ENCODE peak calls at places on chromosomes 7 and 10, in six cellular contexts. G, P, J, Z, R and M are unnamed samples.

GRCh38 chr7:128122577-128123290 is 91.5 kb upstream of the LRRC4 start:
- DNase-seq in G (no peak), P (no peak), J (no peak), Z (no peak), R (no peak), M (no peak)

GRCh38 chr7:16556359-16556758 is 29.7 kb downstream of the LRRC72 start:
- DNase-seq in G (no peak), P (no peak), J (no peak), Z (no peak), R (no peak), M (no peak)

GRCh38 chr10:94623572-94623971 is 60.0 kb upstream of the CYP2C18 start:
- DNase-seq in G (no peak), P (no peak), J (peak; percentile 96), Z (no peak), R (no peak), M (peak; percentile 50)

GRCh38 chr7:105768117-105768516 is 108.3 kb downstream of the ATXN7L1 start:
- DNase-seq in G (no peak), P (no peak), J (no peak), Z (no peak), R (no peak), M (no peak)

GRCh38 chr10:44874176-44874575 is 37.0 kb upstream of the TMEM72 start:
- DNase-seq in G (no peak), P (no peak), J (no peak), Z (no peak), R (no peak), M (no peak)

GRCh38 chr7:22001345-22002004 is 55.8 kb upstream of the CDCA7L start:
- DNase-seq in G (peak; percentile 61), P (peak; percentile 80), J (peak; percentile 61), Z (no peak), R (peak; percentile 71), M (no peak)

GRCh38 chr7:142603870-142604448 is 145.3 kb upstream of the PRSS1 start:
- DNase-seq in G (peak; percentile 66), P (peak; percentile 63), J (peak; percentile 72), Z (peak; percentile 58), R (peak; percentile 67), M (no peak)

GRCh38 chr7:15476101-15476918 is 85.5 kb downstream of the AGMO start:
- DNase-seq in G (no peak), P (no peak), J (no peak), Z (no peak), R (no peak), M (no peak)

GRCh38 chr10:119518936-119519335 is 23.6 kb downstream of the RGS10 start:
- DNase-seq in G (no peak), P (no peak), J (no peak), Z (no peak), R (peak; percentile 47), M (no peak)

GRCh38 chr7:76008156-76008687 is 13.8 kb upstream of the TMEM120A start:
- DNase-seq in G (no peak), P (no peak), J (no peak), Z (no peak), R (no peak), M (no peak)

GRCh38 chr10:129713659-129714265 is 246.7 kb downstream of the MGMT start:
- DNase-seq in G (no peak), P (no peak), J (no peak), Z (no peak), R (no peak), M (no peak)

GRCh38 chr10:71933651-71934050 is 30.5 kb upstream of the CHST3 start:
- DNase-seq in G (no peak), P (no peak), J (no peak), Z (no peak), R (no peak), M (no peak)

GRCh38 chr7:150962743-150963399 is 15.2 kb downstream of the KCNH2 start:
- DNase-seq in G (no peak), P (peak; percentile 37), J (peak; percentile 67), Z (peak; percentile 83), R (peak; percentile 57), M (peak; percentile 82)

GRCh38 chr7:80735330-80735729 is 96.9 kb downstream of the CD36 start:
- DNase-seq in G (no peak), P (no peak), J (no peak), Z (no peak), R (no peak), M (no peak)

GRCh38 chr10:130999376-131000202 is 311.9 kb downstream of the TCERG1L start:
- DNase-seq in G (no peak), P (no peak), J (no peak), Z (no peak), R (no peak), M (no peak)

GRCh38 chr7:141362580-141363435 is 188.4 kb upstream of the AGK start:
- DNase-seq in G (no peak), P (peak; percentile 29), J (peak; percentile 86), Z (no peak), R (peak; percentile 75), M (no peak)

GRCh38 chr10:1205450-1206030 is 149.4 kb downstream of the WDR37 start:
- DNase-seq in G (no peak), P (no peak), J (no peak), Z (no peak), R (no peak), M (peak; percentile 24)

GRCh38 chr10:44963772-44964633 is 4.4 kb downstream of the RASSF4 start:
- DNase-seq in G (peak; percentile 72), P (no peak), J (no peak), Z (peak; percentile 59), R (peak; percentile 76), M (peak; percentile 48)

GRCh38 chr10:6721964-6722615 is 142.0 kb upstream of the PRKCQ start:
- DNase-seq in G (no peak), P (peak; percentile 99), J (no peak), Z (no peak), R (peak; percentile 94), M (no peak)

DNA sequence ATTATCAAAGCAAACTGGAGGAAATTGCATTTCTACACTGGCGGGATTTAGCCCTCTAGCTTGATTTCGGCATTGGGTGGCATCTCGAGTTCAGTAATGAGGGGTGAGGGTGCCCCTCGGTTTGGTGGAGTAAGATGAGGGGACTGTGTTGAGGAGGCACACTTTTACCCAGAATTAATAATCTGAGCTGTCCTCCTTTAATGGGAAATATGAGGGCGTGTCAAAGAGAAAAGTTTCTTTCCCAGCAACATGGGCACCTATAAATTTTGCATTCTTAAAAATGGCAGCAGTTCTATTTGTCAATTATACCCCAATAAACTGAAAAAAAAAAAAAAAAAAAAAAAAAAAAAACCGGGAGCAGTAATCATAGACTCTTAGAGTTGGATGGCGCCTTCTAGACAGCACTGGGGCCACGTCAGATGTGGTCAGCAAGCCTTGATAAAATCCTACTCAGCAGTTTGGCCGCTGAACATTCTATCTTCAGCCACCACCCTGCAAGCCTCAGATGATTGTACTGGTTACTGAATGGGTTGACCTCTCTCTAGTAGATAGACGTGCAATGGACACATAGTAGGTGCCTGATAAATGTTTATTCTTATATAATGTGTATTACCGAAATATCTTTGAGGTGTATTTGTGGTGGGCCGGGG is 931 bp downstream of the PAPSS2 start:
- DNase-seq in G (no peak), P (peak; percentile 79), J (no peak), Z (no peak), R (peak; percentile 85), M (no peak)
- H2BK120ac ChIP-seq in G (no peak overlapping the region), P (peak overlapping the region; percentile 57), J (no peak overlapping the region), Z (no peak overlapping the region), R (peak overlapping the region; percentile 91), M (no peak overlapping the region)

GRCh38 chr7:65980478-65981250 is 1.3 kb downstream of the GUSB start:
- DNase-seq in G (no peak), P (no peak), J (peak; percentile 42), Z (no peak), R (peak; percentile 27), M (no peak)

GRCh38 chr7:65976659-65977196 is 5.3 kb downstream of the GUSB start:
- DNase-seq in G (no peak), P (no peak), J (no peak), Z (no peak), R (no peak), M (no peak)

GRCh38 chr7:65975814-65976445 is 6.1 kb downstream of the GUSB start:
- DNase-seq in G (no peak), P (no peak), J (peak; percentile 32), Z (no peak), R (no peak), M (peak; percentile 30)

GRCh38 chr7:65979583-65980477 is 2.2 kb downstream of the GUSB start:
- DNase-seq in G (no peak), P (no peak), J (no peak), Z (no peak), R (no peak), M (no peak)

GRCh38 chr7:65978891-65979582 is 3.0 kb downstream of the GUSB start:
- DNase-seq in G (no peak), P (no peak), J (no peak), Z (no peak), R (no peak), M (no peak)
- H2BK120ac ChIP-seq in G (no peak overlapping the region), P (no peak overlapping the region), J (no peak overlapping the region), Z (no peak overlapping the region), R (no peak overlapping the region), M (no peak overlapping the region)

GRCh38 chr7:29567174-29567573 is 3.5 kb downstream of the PRR15 start:
- DNase-seq in G (no peak), P (no peak), J (no peak), Z (no peak), R (no peak), M (no peak)

GRCh38 chr7:29564455-29565185 is 985 bp downstream of the PRR15 start:
- DNase-seq in G (no peak), P (peak; percentile 2), J (peak; percentile 73), Z (peak; percentile 70), R (peak; percentile 54), M (peak; percentile 43)

GRCh38 chr7:29565186-29565540 is 1.5 kb downstream of the PRR15 start:
- DNase-seq in G (no peak), P (peak; percentile 1), J (no peak), Z (no peak), R (no peak), M (no peak)

GRCh38 chr7:29565634-29565981 is 2.0 kb downstream of the PRR15 start:
- DNase-seq in G (no peak), P (no peak), J (no peak), Z (no peak), R (no peak), M (no peak)

DNA sequence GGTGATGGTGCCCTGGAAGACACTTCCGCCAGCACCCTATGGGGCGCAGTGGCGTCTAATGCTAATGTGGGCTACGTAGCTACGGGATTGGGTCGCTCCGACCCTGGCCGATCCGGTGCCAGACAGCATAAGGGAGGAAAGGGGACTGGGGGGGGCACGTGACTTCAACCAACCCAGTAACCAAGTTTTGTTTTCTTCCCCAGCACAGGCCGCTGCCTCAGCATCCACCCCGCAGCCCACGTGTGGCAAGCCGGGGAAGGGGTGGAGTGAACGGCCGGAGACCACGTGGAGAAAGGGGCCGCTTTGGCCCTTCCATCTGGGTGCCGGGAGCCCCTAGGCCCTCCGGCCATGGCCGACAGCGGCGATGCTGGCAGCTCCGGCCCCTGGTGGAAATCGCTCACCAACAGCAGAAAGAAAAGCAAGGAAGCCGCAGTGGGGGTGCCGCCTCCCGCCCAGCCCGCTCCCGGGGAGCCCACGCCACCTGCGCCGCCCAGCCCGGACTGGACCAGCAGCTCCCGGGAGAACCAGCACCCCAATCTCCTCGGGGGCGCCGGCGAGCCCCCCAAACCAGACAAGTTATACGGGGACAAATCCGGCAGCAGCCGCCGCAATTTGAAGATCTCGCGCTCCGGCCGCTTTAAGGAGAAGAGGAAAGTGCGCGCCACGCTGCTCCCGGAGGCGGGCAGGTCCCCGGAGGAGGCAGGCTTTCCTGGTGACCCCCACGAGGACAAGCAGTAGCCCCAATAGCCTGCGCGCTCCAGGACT is 2.5 kb downstream of the PRR15 start:
- DNase-seq in G (no peak), P (no peak), J (peak; percentile 39), Z (peak; percentile 69), R (no peak), M (peak; percentile 44)
- H2BK120ac ChIP-seq in G (no peak overlapping the region), P (no peak overlapping the region), J (no peak overlapping the region), Z (no peak overlapping the region), R (no peak overlapping the region), M (no peak overlapping the region)

GRCh38 chr7:25804154-25804553 is 347.8 kb upstream of the NFE2L3 start:
- DNase-seq in G (no peak), P (no peak), J (no peak), Z (no peak), R (no peak), M (no peak)
- H2BK120ac ChIP-seq in G (no peak overlapping the region), P (no peak overlapping the region), J (no peak overlapping the region), Z (no peak overlapping the region), R (no peak overlapping the region), M (no peak overlapping the region)